ENCODE peak calls at places on chromosomes 6 and 20, in eight cellular contexts. One of them, this sample, is unnamed.

GRCh38 chr6:149234051-149234962 is 83.2 kb upstream of the TAB2 start:
- DNase-seq in WTC11: no peak
- DNase-seq in fibroblast of pulmonary artery: peak; percentile 42
- DNase-seq in amniotic stem cell: no peak
- DNase-seq in RPMI7951: peak; percentile 80
- DNase-seq in SK-MEL-5: no peak
- DNase-seq in GM12865: no peak
- DNase-seq in HuH-7: no peak
- DNase-seq in this sample: peak; percentile 84

GRCh38 chr20:45518282-45518681 is 2.9 kb upstream of the SPINT3 start:
- DNase-seq in SK-MEL-5: no peak
- DNase-seq in WTC11: no peak
- DNase-seq in HuH-7: no peak
- DNase-seq in GM12865: no peak
- DNase-seq in fibroblast of pulmonary artery: no peak
- DNase-seq in RPMI7951: peak; percentile 35
- DNase-seq in amniotic stem cell: no peak
- DNase-seq in this sample: peak; percentile 46

GRCh38 chr20:3758566-3758965 is 9.0 kb downstream of the ADISSP start:
- DNase-seq in SK-MEL-5: no peak
- DNase-seq in HuH-7: no peak
- DNase-seq in fibroblast of pulmonary artery: no peak
- DNase-seq in GM12865: no peak
- DNase-seq in RPMI7951: no peak
- DNase-seq in amniotic stem cell: no peak
- DNase-seq in WTC11: no peak
- DNase-seq in this sample: no peak

GRCh38 chr6:157965387-157965786 is 16.3 kb upstream of the SYNJ2 start:
- DNase-seq in amniotic stem cell: no peak
- DNase-seq in SK-MEL-5: no peak
- DNase-seq in GM12865: no peak
- DNase-seq in WTC11: no peak
- DNase-seq in fibroblast of pulmonary artery: no peak
- DNase-seq in HuH-7: no peak
- DNase-seq in RPMI7951: no peak
- DNase-seq in this sample: no peak

GRCh38 chr6:123945386-123945785 is 141.7 kb downstream of the NKAIN2 start:
- DNase-seq in amniotic stem cell: no peak
- DNase-seq in RPMI7951: no peak
- DNase-seq in WTC11: no peak
- DNase-seq in fibroblast of pulmonary artery: no peak
- DNase-seq in GM12865: no peak
- DNase-seq in HuH-7: no peak
- DNase-seq in SK-MEL-5: no peak
- DNase-seq in this sample: no peak

GRCh38 chr6:14454467-14454763 is 336.8 kb downstream of the CD83 start:
- DNase-seq in RPMI7951: no peak
- DNase-seq in amniotic stem cell: no peak
- DNase-seq in fibroblast of pulmonary artery: no peak
- DNase-seq in WTC11: no peak
- DNase-seq in HuH-7: no peak
- DNase-seq in GM12865: no peak
- DNase-seq in SK-MEL-5: no peak
- DNase-seq in this sample: no peak

GRCh38 chr6:107704377-107705013 is 119.6 kb downstream of the SCML4 start:
- DNase-seq in amniotic stem cell: no peak
- DNase-seq in SK-MEL-5: peak; percentile 58
- DNase-seq in WTC11: no peak
- DNase-seq in fibroblast of pulmonary artery: peak; percentile 74
- DNase-seq in HuH-7: peak; percentile 55
- DNase-seq in GM12865: peak; percentile 55
- DNase-seq in RPMI7951: peak; percentile 48
- DNase-seq in this sample: no peak

GRCh38 chr6:137246801-137247202 is 27.6 kb upstream of the IFNGR1 start:
- DNase-seq in RPMI7951: no peak
- DNase-seq in WTC11: no peak
- DNase-seq in fibroblast of pulmonary artery: no peak
- DNase-seq in amniotic stem cell: no peak
- DNase-seq in HuH-7: no peak
- DNase-seq in GM12865: no peak
- DNase-seq in SK-MEL-5: no peak
- DNase-seq in this sample: no peak

GRCh38 chr20:51366155-51366886 is 176.2 kb downstream of the NFATC2 start:
- DNase-seq in fibroblast of pulmonary artery: peak; percentile 97
- DNase-seq in amniotic stem cell: peak; percentile 97
- DNase-seq in HuH-7: no peak
- DNase-seq in GM12865: peak; percentile 41
- DNase-seq in RPMI7951: peak; percentile 100
- DNase-seq in SK-MEL-5: peak; percentile 27
- DNase-seq in WTC11: no peak
- DNase-seq in this sample: peak; percentile 99

GRCh38 chr20:17281478-17281877 is 54.6 kb downstream of the PCSK2 start:
- DNase-seq in HuH-7: no peak
- DNase-seq in RPMI7951: no peak
- DNase-seq in GM12865: peak; percentile 47
- DNase-seq in amniotic stem cell: no peak
- DNase-seq in fibroblast of pulmonary artery: no peak
- DNase-seq in SK-MEL-5: peak; percentile 78
- DNase-seq in WTC11: peak; percentile 82
- DNase-seq in this sample: peak; percentile 14

GRCh38 chr6:85418059-85418458 is 31.8 kb upstream of the NT5E start:
- DNase-seq in SK-MEL-5: no peak
- DNase-seq in HuH-7: no peak
- DNase-seq in GM12865: no peak
- DNase-seq in amniotic stem cell: no peak
- DNase-seq in RPMI7951: peak; percentile 85
- DNase-seq in WTC11: no peak
- DNase-seq in fibroblast of pulmonary artery: peak; percentile 72
- DNase-seq in this sample: peak; percentile 49

GRCh38 chr6:157798851-157799250 is 24.2 kb upstream of the SNX9 start:
- DNase-seq in amniotic stem cell: no peak
- DNase-seq in GM12865: no peak
- DNase-seq in HuH-7: no peak
- DNase-seq in SK-MEL-5: no peak
- DNase-seq in WTC11: no peak
- DNase-seq in fibroblast of pulmonary artery: no peak
- DNase-seq in RPMI7951: no peak
- DNase-seq in this sample: no peak

GRCh38 chr20:11432407-11432806 is 485.3 kb upstream of the BTBD3 start:
- DNase-seq in WTC11: no peak
- DNase-seq in SK-MEL-5: no peak
- DNase-seq in GM12865: no peak
- DNase-seq in RPMI7951: peak; percentile 82
- DNase-seq in amniotic stem cell: no peak
- DNase-seq in fibroblast of pulmonary artery: peak; percentile 81
- DNase-seq in HuH-7: no peak
- DNase-seq in this sample: peak; percentile 69

GRCh38 chr6:12587096-12587495 is 129.5 kb upstream of the PHACTR1 start:
- DNase-seq in GM12865: no peak
- DNase-seq in HuH-7: no peak
- DNase-seq in fibroblast of pulmonary artery: no peak
- DNase-seq in WTC11: no peak
- DNase-seq in RPMI7951: peak; percentile 76
- DNase-seq in SK-MEL-5: no peak
- DNase-seq in amniotic stem cell: no peak
- DNase-seq in this sample: no peak

GRCh38 chr6:170147056-170147787 is 143.7 kb downstream of the DLL1 start:
- DNase-seq in RPMI7951: peak; percentile 42
- DNase-seq in amniotic stem cell: no peak
- DNase-seq in WTC11: no peak
- DNase-seq in fibroblast of pulmonary artery: no peak
- DNase-seq in SK-MEL-5: no peak
- DNase-seq in GM12865: no peak
- DNase-seq in HuH-7: no peak
- DNase-seq in this sample: peak; percentile 49

GRCh38 chr20:21808863-21809664 is 103.6 kb downstream of the PAX1 start:
- DNase-seq in GM12865: peak; percentile 50
- DNase-seq in HuH-7: peak; percentile 79
- DNase-seq in RPMI7951: no peak
- DNase-seq in SK-MEL-5: peak; percentile 50
- DNase-seq in fibroblast of pulmonary artery: no peak
- DNase-seq in WTC11: peak; percentile 89
- DNase-seq in amniotic stem cell: no peak
- DNase-seq in this sample: peak; percentile 67

GRCh38 chr6:105077592-105078463 is 102.0 kb downstream of the POPDC3 start:
- DNase-seq in SK-MEL-5: peak; percentile 77
- DNase-seq in WTC11: no peak
- DNase-seq in fibroblast of pulmonary artery: peak; percentile 71
- DNase-seq in GM12865: peak; percentile 29
- DNase-seq in amniotic stem cell: peak; percentile 12
- DNase-seq in RPMI7951: peak; percentile 57
- DNase-seq in HuH-7: no peak
- DNase-seq in this sample: peak; percentile 15

GRCh38 chr6:163841326-163841725 is 426.8 kb downstream of the QKI start:
- DNase-seq in HuH-7: no peak
- DNase-seq in fibroblast of pulmonary artery: no peak
- DNase-seq in RPMI7951: no peak
- DNase-seq in amniotic stem cell: no peak
- DNase-seq in GM12865: no peak
- DNase-seq in SK-MEL-5: no peak
- DNase-seq in WTC11: no peak
- DNase-seq in this sample: no peak

GRCh38 chr6:144758602-144759001 is 473.5 kb downstream of the UTRN start:
- DNase-seq in GM12865: no peak
- DNase-seq in amniotic stem cell: no peak
- DNase-seq in SK-MEL-5: no peak
- DNase-seq in WTC11: no peak
- DNase-seq in RPMI7951: peak; percentile 26
- DNase-seq in fibroblast of pulmonary artery: peak; percentile 20
- DNase-seq in HuH-7: no peak
- DNase-seq in this sample: peak; percentile 17

GRCh38 chr20:51195419-51195901 is 172.6 kb upstream of the KCNG1 start:
- DNase-seq in WTC11: no peak
- DNase-seq in GM12865: no peak
- DNase-seq in amniotic stem cell: no peak
- DNase-seq in fibroblast of pulmonary artery: peak; percentile 9
- DNase-seq in RPMI7951: peak; percentile 90
- DNase-seq in HuH-7: no peak
- DNase-seq in SK-MEL-5: no peak
- DNase-seq in this sample: peak; percentile 87

GRCh38 chr20:32685541-32686529 is 12.1 kb upstream of the C20orf203 start:
- DNase-seq in WTC11: no peak
- DNase-seq in amniotic stem cell: peak; percentile 80
- DNase-seq in GM12865: no peak
- DNase-seq in SK-MEL-5: no peak
- DNase-seq in RPMI7951: peak; percentile 97
- DNase-seq in fibroblast of pulmonary artery: peak; percentile 68
- DNase-seq in HuH-7: peak; percentile 62
- DNase-seq in this sample: peak; percentile 24

GRCh38 chr6:7919871-7920270 is 9.3 kb upstream of the TXNDC5 start:
- DNase-seq in GM12865: no peak
- DNase-seq in SK-MEL-5: no peak
- DNase-seq in WTC11: no peak
- DNase-seq in RPMI7951: peak; percentile 66
- DNase-seq in HuH-7: no peak
- DNase-seq in fibroblast of pulmonary artery: peak; percentile 90
- DNase-seq in amniotic stem cell: no peak
- DNase-seq in this sample: peak; percentile 79

GRCh38 chr6:81553246-81553645 is 199.2 kb downstream of the TENT5A start:
- DNase-seq in WTC11: no peak
- DNase-seq in SK-MEL-5: no peak
- DNase-seq in fibroblast of pulmonary artery: peak; percentile 46
- DNase-seq in HuH-7: no peak
- DNase-seq in RPMI7951: no peak
- DNase-seq in GM12865: no peak
- DNase-seq in amniotic stem cell: no peak
- DNase-seq in this sample: no peak

GRCh38 chr20:50872562-50873288 is 58.5 kb downstream of the ADNP start:
- DNase-seq in fibroblast of pulmonary artery: no peak
- DNase-seq in HuH-7: no peak
- DNase-seq in RPMI7951: no peak
- DNase-seq in WTC11: no peak
- DNase-seq in SK-MEL-5: no peak
- DNase-seq in GM12865: no peak
- DNase-seq in amniotic stem cell: no peak
- DNase-seq in this sample: no peak

GRCh38 chr20:32495949-32496348 is 89.2 kb downstream of the NOL4L start:
- DNase-seq in RPMI7951: no peak
- DNase-seq in GM12865: no peak
- DNase-seq in amniotic stem cell: no peak
- DNase-seq in SK-MEL-5: no peak
- DNase-seq in WTC11: no peak
- DNase-seq in fibroblast of pulmonary artery: no peak
- DNase-seq in HuH-7: no peak
- DNase-seq in this sample: no peak

GRCh38 chr20:324177-325042 is 942 bp upstream of the SOX12 start:
- DNase-seq in HuH-7: peak; percentile 90
- DNase-seq in fibroblast of pulmonary artery: peak; percentile 84
- DNase-seq in WTC11: peak; percentile 91
- DNase-seq in GM12865: peak; percentile 94
- DNase-seq in SK-MEL-5: peak; percentile 90
- DNase-seq in RPMI7951: peak; percentile 96
- DNase-seq in amniotic stem cell: peak; percentile 43
- DNase-seq in this sample: peak; percentile 93